ENCODE peak calls at places on chromosomes 5 and 9, in seven cellular contexts. J is stimulated activated CD4-positive, alpha-beta T cell treated with anti-CD3 and anti-CD28 coated beads, Interleukin-12 subunit alpha, Interleukin-12 subunit beta, amount 100 ng/mL, for 4 hours; O is HEK293T; E is activated T-cell treated with anti-CD3 and anti-CD28 coated beads, Interleukin-2, amount 50 U/mL, for 1 hour; Y is fibroblast of mammary gland; Q is cardiac muscle cell; H is amniotic stem cell. S is an unnamed sample.

GRCh38 chr9:108382267-108382666 is 473.5 kb downstream of the ACTL7B start:
- DNase-seq in J (no peak), E (no peak), O (no peak), H (no peak), Y (no peak), Q (no peak), S (no peak)

GRCh38 chr9:97596906-97597305 is 36.3 kb downstream of the TSTD2 start:
- DNase-seq in Q (no peak), J (no peak), H (no peak), O (no peak), E (no peak), Y (no peak), S (no peak)

GRCh38 chr9:110809038-110809595 is 140.5 kb downstream of the MUSK start:
- DNase-seq in H (no peak), Q (no peak), Y (no peak), J (no peak), O (no peak), E (no peak), S (no peak)

GRCh38 chr9:114616684-114617520 is 5.8 kb downstream of the TMEM268 start:
- DNase-seq in O (no peak), E (no peak), J (no peak), Q (no peak), H (no peak), Y (no peak), S (peak)

GRCh38 chr9:74662616-74663015 is 165.5 kb downstream of the RORB start:
- DNase-seq in O (no peak), E (no peak), Q (no peak), Y (no peak), H (no peak), J (no peak), S (no peak)

GRCh38 chr5:71533614-71534013 is 53.5 kb upstream of the MCCC2 start:
- DNase-seq in O (no peak), Q (no peak), E (no peak), J (no peak), H (no peak), Y (peak), S (no peak)

GRCh38 chr5:94908889-94909480 is 290.5 kb downstream of the SLF1 start:
- DNase-seq in E (no peak), J (no peak), H (peak), Q (peak), O (peak), Y (peak), S (no peak)

GRCh38 chr9:20353931-20354652 is 268.2 kb downstream of the MLLT3 start:
- DNase-seq in Y (peak), Q (no peak), J (no peak), O (no peak), E (no peak), H (no peak), S (no peak)

GRCh38 chr9:125359011-125359410 is 97.4 kb downstream of the GAPVD1 start:
- DNase-seq in J (no peak), Q (no peak), E (no peak), Y (no peak), O (no peak), H (no peak), S (no peak)

GRCh38 chr9:95458666-95459065 is 58.1 kb downstream of the PTCH1 start:
- DNase-seq in O (no peak), Y (no peak), H (no peak), J (no peak), E (no peak), Q (no peak), S (no peak)

GRCh38 chr9:137972988-137973470 is 95.4 kb downstream of the CACNA1B start:
- DNase-seq in E (no peak), Y (no peak), O (no peak), H (no peak), Q (no peak), J (no peak), S (no peak)

GRCh38 chr5:73027361-73027760 is 71.5 kb downstream of the FCHO2 start:
- DNase-seq in Y (no peak), Q (no peak), H (no peak), E (no peak), O (no peak), J (no peak), S (no peak)

GRCh38 chr5:154520861-154521453 is 42.9 kb upstream of the HAND1 start:
- DNase-seq in O (peak), J (no peak), H (no peak), Q (peak), Y (no peak), E (no peak), S (peak)

GRCh38 chr9:105502276-105502675 is 54.4 kb downstream of the FSD1L start:
- DNase-seq in E (no peak), Y (peak), O (no peak), H (no peak), Q (no peak), J (no peak), S (no peak)

GRCh38 chr5:38673671-38674071 is 117.2 kb upstream of the LIFR start:
- DNase-seq in O (no peak), Q (no peak), Y (peak), H (no peak), E (no peak), J (no peak), S (no peak)

GRCh38 chr5:135843571-135844337 is 9.3 kb downstream of the SLC25A48 start:
- DNase-seq in E (no peak), H (no peak), Y (no peak), O (no peak), Q (no peak), J (no peak), S (no peak)

GRCh38 chr9:106920701-106921283 is 57.8 kb downstream of the ZNF462 start:
- DNase-seq in E (no peak), J (no peak), Y (peak), H (no peak), O (peak), Q (no peak), S (no peak)

S was measured in GM12892.